ENCODE peak calls at places on chromosomes 7 and 10, in nine cellular contexts. S is mucosa of descending colon, K is brain microvascular endothelial cell, W is fibroblast of mammary gland, R is left ventricle myocardium inferior, B is AG04450, Q is foreskin fibroblast, U is PC-9, C is BE2C. F is an unnamed sample.

GRCh38 chr10:37488792-37489657 is 363.6 kb downstream of the ANKRD30A start:
- DNase-seq in C (no peak), S (no peak), B (no peak), K (peak; percentile 0), W (peak; percentile 31), R (no peak), U (no peak), Q (no peak), F (peak; percentile 73)

GRCh38 chr10:80260295-80261243 is 28.9 kb downstream of the MAT1A start:
- DNase-seq in S (peak; percentile 46), R (no peak), C (peak; percentile 40), B (no peak), K (peak; percentile 27), W (peak; percentile 6), U (peak; percentile 45), Q (peak; percentile 53), F (no peak)

GRCh38 chr7:100662377-100662776 is 6.1 kb upstream of the ACTL6B start:
- DNase-seq in B (no peak), C (no peak), R (no peak), W (no peak), Q (no peak), S (peak; percentile 24), K (no peak), U (no peak), F (no peak)

GRCh38 chr10:418894-419293 is 270.6 kb downstream of the DIP2C start:
- DNase-seq in U (no peak), B (no peak), R (no peak), K (no peak), C (no peak), S (no peak), Q (no peak), W (no peak), F (no peak)

GRCh38 chr7:79436378-79436777 is 17.1 kb downstream of the MAGI2 start:
- DNase-seq in B (no peak), C (no peak), W (peak; percentile 48), Q (peak; percentile 29), R (no peak), U (no peak), S (no peak), K (no peak), F (no peak)

GRCh38 chr7:95088536-95088935 is 181.1 kb downstream of the PPP1R9A start:
- DNase-seq in U (no peak), K (no peak), W (no peak), S (no peak), C (no peak), R (no peak), B (no peak), Q (no peak), F (no peak)

GRCh38 chr10:118595598-118596425 is at the start of gene PRLHR:
- DNase-seq in S (no peak), R (no peak), C (peak; percentile 67), W (peak; percentile 32), K (peak; percentile 13), U (no peak), Q (peak; percentile 55), B (no peak), F (no peak)

GRCh38 chr10:91987397-91988037 is 63.9 kb downstream of the BTAF1 start:
- DNase-seq in W (no peak), B (no peak), R (no peak), S (no peak), C (no peak), Q (no peak), U (no peak), K (no peak), F (no peak)

GRCh38 chr10:53430127-53430891 is 657.7 kb upstream of the MBL2 start:
- DNase-seq in K (no peak), W (no peak), B (no peak), S (no peak), U (no peak), R (no peak), Q (no peak), C (no peak), F (no peak)

GRCh38 chr7:140537750-140538482 is 58.6 kb upstream of the MKRN1 start:
- DNase-seq in K (no peak), S (no peak), U (no peak), W (no peak), B (no peak), C (no peak), R (no peak), Q (no peak), F (no peak)

GRCh38 chr7:141593134-141593533 is 41.9 kb downstream of the AGK start:
- DNase-seq in K (peak; percentile 93), Q (peak; percentile 87), S (no peak), W (peak; percentile 91), U (no peak), B (peak; percentile 74), C (peak; percentile 34), R (no peak), F (no peak)

GRCh38 chr7:95190515-95190914 is 133.8 kb downstream of the PON1 start:
- DNase-seq in R (no peak), B (no peak), C (no peak), U (no peak), S (no peak), W (peak; percentile 5), Q (no peak), K (no peak), F (no peak)

GRCh38 chr10:25747038-25747437 is 187.0 kb upstream of the MYO3A start:
- DNase-seq in U (no peak), Q (no peak), B (no peak), R (no peak), W (no peak), C (no peak), K (no peak), S (no peak), F (no peak)

GRCh38 chr7:132030883-132031282 is 474.5 kb upstream of the PODXL start:
- DNase-seq in S (no peak), Q (no peak), W (no peak), R (no peak), C (no peak), K (no peak), U (peak; percentile 61), B (no peak), F (no peak)
- TF ChIP-seq CTCF in S (no peak), Q (no peak), W (no peak), R (no peak), C (no peak), K (no peak), U (no peak), B (no peak), F (no peak)

DNA sequence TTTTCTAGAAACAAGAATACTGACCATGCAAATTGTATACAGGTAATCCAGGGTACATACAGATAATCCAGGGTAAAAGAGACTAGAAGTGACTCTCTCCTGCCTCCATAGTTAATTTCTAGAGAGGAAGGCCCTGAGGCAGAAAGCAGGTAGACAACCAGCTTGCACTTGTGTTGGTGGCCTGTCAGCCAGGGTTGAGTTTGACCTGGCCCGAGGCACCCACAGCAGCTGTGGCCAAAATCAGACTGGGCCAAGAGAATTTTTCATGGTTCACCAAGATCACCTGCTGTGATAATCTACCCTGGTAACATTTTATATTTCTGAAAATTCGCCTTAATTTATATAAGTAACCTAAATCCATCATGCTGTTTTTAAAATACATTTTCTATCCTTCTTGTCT is 386.5 kb upstream of the ETV1 start:
- DNase-seq in W (no peak), C (no peak), R (no peak), B (no peak), S (no peak), U (no peak), Q (no peak), K (no peak), F (no peak)
- H3K4me3 ChIP-seq in W (no peak overlapping the region), C (no peak overlapping the region), R (no peak overlapping the region), B (no peak overlapping the region), S (no peak overlapping the region), U (no peak overlapping the region), Q (no peak overlapping the region), K (no peak overlapping the region), F (no peak overlapping the region)

GRCh38 chr10:103278862-103279298 is 1.9 kb downstream of the INA start:
- DNase-seq in U (peak; percentile 10), S (peak; percentile 75), Q (peak; percentile 76), K (peak; percentile 24), B (no peak), W (peak; percentile 48), R (peak; percentile 36), C (peak; percentile 25), F (no peak)

GRCh38 chr10:103277713-103278299 is 868 bp downstream of the INA start:
- DNase-seq in C (peak; percentile 28), U (no peak), B (no peak), K (no peak), S (no peak), R (no peak), Q (no peak), W (no peak), F (no peak)

GRCh38 chr10:103276941-103277712 is at the start of gene INA:
- DNase-seq in W (peak; percentile 30), Q (peak; percentile 82), R (no peak), C (peak; percentile 87), K (no peak), U (peak; percentile 49), S (no peak), B (no peak), F (no peak)

GRCh38 chr10:103278424-103278823 is 1.5 kb downstream of the INA start:
- DNase-seq in C (no peak), U (no peak), Q (no peak), B (no peak), K (no peak), W (no peak), S (no peak), R (no peak), F (no peak)

DNA sequence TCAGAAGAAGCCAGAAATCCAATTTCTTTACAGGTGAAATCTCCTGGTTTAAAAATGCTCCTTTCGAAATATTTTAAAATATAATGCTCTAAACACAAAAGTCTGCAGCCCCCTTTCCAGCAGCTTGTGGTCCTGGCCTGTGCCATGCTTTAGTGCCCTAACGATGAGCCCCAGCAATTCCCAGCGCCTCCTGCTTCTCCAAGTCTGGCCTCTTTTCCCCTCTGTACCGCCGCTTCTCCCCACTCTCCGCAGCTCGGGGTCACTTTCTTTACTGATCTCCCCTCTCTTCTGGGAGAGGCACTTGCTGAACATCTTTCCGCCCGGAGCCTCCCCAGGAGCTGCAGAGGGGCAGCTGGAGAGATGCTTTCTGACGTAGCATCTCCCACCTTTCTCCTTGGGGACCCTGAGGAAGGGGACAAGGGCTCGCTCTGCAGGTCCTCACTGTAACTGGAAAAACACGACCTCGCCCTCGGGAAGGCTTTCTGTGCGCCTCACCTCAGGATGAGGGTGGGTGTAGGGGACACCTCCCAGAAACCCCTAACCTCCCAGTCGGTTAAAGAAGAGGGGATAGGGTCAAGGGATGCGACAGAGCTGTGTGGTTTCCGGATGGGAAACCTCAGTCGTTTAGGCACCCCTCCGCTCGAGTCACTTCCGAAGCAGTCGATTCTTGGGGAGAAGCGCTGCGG is 544 bp upstream of the INA start:
- DNase-seq in R (no peak), K (no peak), S (no peak), C (no peak), Q (no peak), U (no peak), B (no peak), W (no peak), F (no peak)
- TF ChIP-seq CTCF in R (no peak), K (no peak), S (no peak), C (no peak), Q (no peak), U (no peak), B (no peak), W (no peak), F (no peak)

DNA sequence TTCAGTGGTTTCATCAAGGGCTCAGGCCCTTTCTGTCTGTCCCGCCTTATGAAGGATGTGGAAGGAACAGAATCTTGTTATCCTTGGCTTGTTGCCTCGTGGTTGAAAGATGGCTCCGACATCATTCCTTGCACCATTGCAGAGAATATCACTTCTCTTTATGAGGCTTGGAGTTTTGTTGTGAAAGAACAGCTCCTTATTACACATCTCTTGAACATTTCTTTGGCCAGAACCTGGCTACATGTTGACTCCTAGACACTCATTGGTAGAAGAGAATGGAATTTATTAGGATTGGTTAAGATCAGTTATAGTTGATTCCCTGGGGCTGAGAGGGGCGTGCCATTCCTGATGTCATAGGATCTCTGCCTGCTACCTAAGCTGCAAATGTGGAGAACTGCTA is 180.5 kb upstream of the CTBP2 start:
- DNase-seq in Q (peak; percentile 2), K (peak; percentile 9), R (no peak), S (no peak), U (no peak), W (peak; percentile 43), C (no peak), B (no peak), F (peak; percentile 10)
- H3K4me3 ChIP-seq in Q (no peak overlapping the region), K (no peak overlapping the region), R (no peak overlapping the region), S (no peak overlapping the region), U (no peak overlapping the region), W (no peak overlapping the region), C (no peak overlapping the region), B (no peak overlapping the region), F (no peak overlapping the region)